ENCODE peak calls at places on chromosomes 12 and 14, in nine cellular contexts. L is right lobe of liver, Q is lower lobe of right lung, Y is HCT116, Z is stomach, X is breast epithelium, S is heart right ventricle, N is IMR-90, I is GM23338. U is an unnamed sample.

GRCh38 chr14:104824353-104824997 is 23.6 kb downstream of the ZBTB42 start:
- DNase-seq in L (no peak), Q (no peak), Y (no peak), Z (no peak), X (no peak), S (no peak), N (no peak), I (no peak), U (no peak)

GRCh38 chr12:27246141-27246540 is 2.1 kb downstream of the STK38L start:
- DNase-seq in L (no peak), Q (no peak), Y (no peak), Z (no peak), X (no peak), S (no peak), N (no peak), I (peak; percentile 18), U (no peak)

GRCh38 chr14:105430535-105430934 is 10.9 kb downstream of the MTA1 start:
- DNase-seq in L (no peak), Q (no peak), Y (peak; percentile 21), Z (no peak), X (no peak), S (no peak), N (peak; percentile 66), I (no peak), U (peak; percentile 84)

GRCh38 chr12:57242691-57243454 is 8.1 kb downstream of the STAC3 start:
- DNase-seq in L (peak; percentile 65), Q (no peak), Y (peak; percentile 56), Z (peak; percentile 63), X (no peak), S (peak; percentile 66), N (peak; percentile 35), I (peak; percentile 96), U (no peak)

GRCh38 chr12:111359231-111359913 is 9.5 kb downstream of the PHETA1 start:
- DNase-seq in L (no peak), Q (no peak), Y (no peak), Z (no peak), X (no peak), S (no peak), N (no peak), I (no peak), U (no peak)

GRCh38 chr12:34244608-34245007 is 222.3 kb downstream of the ALG10 start:
- DNase-seq in L (no peak), Q (no peak), Y (no peak), Z (no peak), X (no peak), S (no peak), N (no peak), I (no peak), U (no peak)

GRCh38 chr12:68641138-68641537 is 30.4 kb downstream of the RAP1B start:
- DNase-seq in L (no peak), Q (no peak), Y (no peak), Z (no peak), X (no peak), S (no peak), N (no peak), I (no peak), U (no peak)

GRCh38 chr12:79546461-79547043 is 144.2 kb downstream of the PAWR start:
- DNase-seq in L (no peak), Q (no peak), Y (no peak), Z (no peak), X (no peak), S (no peak), N (no peak), I (peak; percentile 39), U (peak; percentile 32)

GRCh38 chr12:42445891-42446290 is 119.9 kb downstream of the PPHLN1 start:
- DNase-seq in L (no peak), Q (no peak), Y (no peak), Z (no peak), X (no peak), S (no peak), N (no peak), I (no peak), U (no peak)

GRCh38 chr12:42446761-42447160 is 120.8 kb downstream of the PPHLN1 start:
- DNase-seq in L (no peak), Q (no peak), Y (no peak), Z (no peak), X (no peak), S (no peak), N (no peak), I (peak; percentile 39), U (no peak)

GRCh38 chr12:42448841-42449240 is 122.9 kb downstream of the PPHLN1 start:
- DNase-seq in L (no peak), Q (no peak), Y (no peak), Z (no peak), X (no peak), S (no peak), N (peak; percentile 48), I (no peak), U (no peak)

GRCh38 chr12:42447371-42447786 is 121.4 kb downstream of the PPHLN1 start:
- DNase-seq in L (no peak), Q (no peak), Y (no peak), Z (no peak), X (no peak), S (no peak), N (no peak), I (no peak), U (no peak)

DNA sequence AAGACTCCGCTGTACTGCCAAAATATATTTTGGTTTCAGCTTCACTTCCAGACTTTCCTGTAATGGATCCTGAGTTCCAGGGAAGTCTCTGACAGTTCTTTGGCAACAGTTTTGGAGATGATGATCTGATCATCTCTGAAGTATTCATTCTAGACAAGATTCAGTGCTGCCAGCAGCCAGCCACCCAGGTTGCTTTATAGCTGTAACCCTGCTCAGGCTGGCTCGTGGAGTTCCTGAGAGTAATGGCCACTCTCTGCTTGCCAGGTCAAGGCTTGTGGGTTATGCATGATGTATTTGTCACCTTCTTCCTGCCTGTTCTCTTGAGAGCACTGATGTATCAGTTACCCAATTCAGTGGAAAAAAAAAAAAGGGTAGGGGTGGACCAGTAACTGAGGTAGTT is 124.3 kb downstream of the PPHLN1 start:
- DNase-seq in L (no peak), Q (no peak), Y (no peak), Z (no peak), X (no peak), S (no peak), N (peak; percentile 46), I (no peak), U (no peak)
- H3K27ac ChIP-seq in L (no peak overlapping the region), Q (no peak overlapping the region), Y (no peak overlapping the region), Z (no peak overlapping the region), X (no peak overlapping the region), S (no peak overlapping the region), N (no peak overlapping the region), I (peak overlapping the region; percentile 57), U (no peak overlapping the region)

GRCh38 chr14:32469388-32470160 is 140.5 kb downstream of the AKAP6 start:
- DNase-seq in L (no peak), Q (no peak), Y (peak; percentile 26), Z (no peak), X (no peak), S (no peak), N (peak; percentile 76), I (peak; percentile 60), U (peak; percentile 64)
- TF ChIP-seq CTCF in L (peak; percentile 59), Q (peak; percentile 39), Y (peak; percentile 42), Z (peak; percentile 41), X (peak; percentile 64), S (peak; percentile 56), N (peak; percentile 72), I (no peak), U (peak; percentile 81)

GRCh38 chr12:64097346-64098105 is 124.6 kb downstream of the KICS2 start:
- DNase-seq in L (no peak), Q (no peak), Y (no peak), Z (no peak), X (no peak), S (no peak), N (peak; percentile 79), I (no peak), U (no peak)
- H3K4me1 ChIP-seq in L (no peaks in the 10 kb centered on the region), Q (no peaks in the 10 kb centered on the region), Y (peaks cover 10% of the 10 kb centered on the region), Z (no peaks in the 10 kb centered on the region), X (peaks cover 6% of the 10 kb centered on the region), S (peaks cover 28% of the 10 kb centered on the region), N (peaks cover 15% of the 10 kb centered on the region), I (no peaks in the 10 kb centered on the region), U (no peaks in the 10 kb centered on the region)

DNA sequence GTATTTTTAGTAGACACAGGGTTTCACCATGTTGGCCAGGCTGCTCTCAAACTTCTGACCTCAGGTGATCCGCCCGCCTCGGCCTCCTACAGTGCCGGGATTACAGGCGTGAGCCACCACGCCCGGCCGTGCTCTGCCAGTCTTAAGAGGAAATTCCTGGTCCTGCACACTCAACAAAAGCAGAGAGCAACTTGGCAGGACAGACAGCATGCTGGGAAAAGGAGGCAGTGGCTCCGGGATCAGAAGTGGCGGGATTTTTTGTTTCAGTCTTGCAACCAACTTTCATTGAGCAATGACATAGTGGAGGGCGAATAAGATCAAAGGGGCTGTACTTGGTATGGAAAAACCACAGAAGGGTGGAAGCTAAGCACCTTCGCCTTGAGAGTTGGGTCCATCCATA is 2.1 kb downstream of the CKAP4 start:
- DNase-seq in L (no peak), Q (peak; percentile 85), Y (peak; percentile 79), Z (peak; percentile 76), X (no peak), S (no peak), N (peak; percentile 54), I (no peak), U (peak; percentile 73)
- H3K27ac ChIP-seq in L (no peak overlapping the region), Q (peak overlapping the region; percentile 98), Y (peak overlapping the region; percentile 74), Z (peak overlapping the region; percentile 89), X (peak overlapping the region; percentile 99), S (no peak overlapping the region), N (peak overlapping the region; percentile 56), I (no peak overlapping the region), U (peak overlapping the region; percentile 58)

GRCh38 chr12:121579190-121579791 is 1.5 kb downstream of the KDM2B start:
- DNase-seq in L (peak; percentile 65), Q (peak; percentile 61), Y (no peak), Z (peak; percentile 41), X (no peak), S (peak; percentile 47), N (no peak), I (peak; percentile 73), U (no peak)

GRCh38 chr12:121582583-121583333 is 1.9 kb upstream of the KDM2B start:
- DNase-seq in L (no peak), Q (no peak), Y (no peak), Z (no peak), X (no peak), S (no peak), N (no peak), I (peak; percentile 98), U (no peak)

GRCh38 chr12:121580959-121581680 is at the start of gene KDM2B:
- DNase-seq in L (no peak), Q (no peak), Y (no peak), Z (peak; percentile 44), X (no peak), S (no peak), N (peak; percentile 67), I (peak; percentile 73), U (no peak)

GRCh38 chr12:121579981-121580868 is 598 bp downstream of the KDM2B start:
- DNase-seq in L (peak; percentile 81), Q (peak; percentile 83), Y (no peak), Z (peak; percentile 78), X (peak; percentile 71), S (peak; percentile 77), N (peak; percentile 55), I (peak; percentile 92), U (no peak)

GRCh38 chr12:121581681-121582439 is 1.0 kb upstream of the KDM2B start:
- DNase-seq in L (no peak), Q (no peak), Y (no peak), Z (peak; percentile 36), X (no peak), S (peak; percentile 24), N (peak; percentile 50), I (no peak), U (no peak)
- TF ChIP-seq CTCF in L (no peak), Q (no peak), Y (no peak), Z (no peak), X (no peak), S (no peak), N (peak; percentile 11), I (no peak), U (no peak)